ENCODE peak calls at places on chromosome 18, in four cellular contexts. One of them, this sample, is unnamed.

GRCh38 chr18:74963820-74964446 is 245.0 kb downstream of the PTGR3 start:
- DNase-seq in GM12878: no peak
- DNase-seq in K562: peak
- DNase-seq in H1: peak
- DNase-seq in this sample: peak

GRCh38 chr18:62524443-62525200 is 1.8 kb downstream of the ZCCHC2 start:
- DNase-seq in GM12878: no peak
- DNase-seq in K562: peak
- DNase-seq in H1: no peak
- DNase-seq in this sample: no peak

GRCh38 chr18:49135871-49136270 is 185.1 kb upstream of the SMAD7 start:
- DNase-seq in GM12878: no peak
- DNase-seq in K562: no peak
- DNase-seq in H1: no peak
- DNase-seq in this sample: peak

GRCh38 chr18:3690682-3691066 is 240.7 kb downstream of the TGIF1 start:
- DNase-seq in GM12878: no peak
- DNase-seq in K562: no peak
- DNase-seq in H1: no peak
- DNase-seq in this sample: no peak

GRCh38 chr18:46439037-46439436 is 218.0 kb downstream of the LOXHD1 start:
- DNase-seq in GM12878: no peak
- DNase-seq in K562: no peak
- DNase-seq in H1: no peak
- DNase-seq in this sample: no peak

GRCh38 chr18:78805840-78806239 is 173.8 kb upstream of the SALL3 start:
- DNase-seq in GM12878: no peak
- DNase-seq in K562: no peak
- DNase-seq in H1: no peak
- DNase-seq in this sample: no peak

GRCh38 chr18:77346446-77346845 is 96.8 kb downstream of the GALR1 start:
- DNase-seq in GM12878: no peak
- DNase-seq in K562: no peak
- DNase-seq in H1: no peak
- DNase-seq in this sample: no peak

GRCh38 chr18:54222922-54223567 is 1.4 kb downstream of the MBD2 start:
- DNase-seq in GM12878: peak
- DNase-seq in K562: no peak
- DNase-seq in H1: no peak
- DNase-seq in this sample: peak

GRCh38 chr18:8003878-8004675 is 437.0 kb downstream of the PTPRM start:
- DNase-seq in GM12878: no peak
- DNase-seq in K562: no peak
- DNase-seq in H1: no peak
- DNase-seq in this sample: no peak

GRCh38 chr18:8536226-8536625 is 73.0 kb upstream of the RAB12 start:
- DNase-seq in GM12878: no peak
- DNase-seq in K562: no peak
- DNase-seq in H1: no peak
- DNase-seq in this sample: no peak

GRCh38 chr18:48061781-48062570 is 131.5 kb upstream of the SMAD2 start:
- DNase-seq in GM12878: no peak
- DNase-seq in K562: no peak
- DNase-seq in H1: no peak
- DNase-seq in this sample: no peak

DNA sequence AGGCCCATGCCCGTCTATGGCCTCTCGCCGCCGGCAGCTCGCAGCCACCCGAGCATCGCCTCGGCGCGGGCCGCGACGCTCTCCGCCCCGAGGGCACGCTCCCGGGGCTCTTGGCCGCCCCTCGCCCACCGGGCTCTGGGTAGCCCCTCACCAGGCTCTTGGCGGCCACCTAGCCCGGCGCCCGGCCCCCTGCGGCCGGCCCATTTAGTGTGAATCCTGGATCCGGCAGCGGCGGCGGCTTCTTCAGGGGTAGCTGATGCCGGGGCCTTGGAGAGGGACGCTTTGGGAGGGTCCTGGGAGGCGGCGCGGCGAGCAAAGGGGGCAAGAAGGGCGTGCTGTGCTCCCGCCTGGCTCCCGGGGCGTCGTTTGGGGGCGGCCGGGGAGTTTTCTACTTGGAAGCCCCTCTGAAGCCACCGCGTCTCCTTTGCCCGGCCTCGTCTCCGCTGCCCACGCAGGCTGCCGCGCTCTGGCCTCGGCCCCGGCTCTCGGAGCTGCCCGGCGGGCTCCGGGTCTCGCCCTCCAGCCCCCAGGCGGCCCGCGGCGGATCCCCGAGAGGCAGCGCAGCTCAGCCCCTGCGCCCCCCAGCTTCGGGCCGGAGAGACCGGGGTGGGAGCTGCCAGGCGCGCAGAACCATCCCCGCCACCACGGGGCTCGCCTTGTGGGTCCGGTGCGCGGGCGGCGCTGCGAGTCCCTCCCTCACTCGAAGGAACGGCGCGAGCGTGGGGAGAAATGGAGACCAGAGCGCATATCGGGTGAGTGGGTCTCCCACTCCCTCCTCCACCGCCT is 521 bp downstream of the PIEZO2 start:
- DNase-seq in GM12878: no peak
- DNase-seq in K562: no peak
- DNase-seq in H1: no peak
- DNase-seq in this sample: no peak
- TF ChIP-seq BRCA1 in GM12878: no peak
- TF ChIP-seq BRCA1 in K562: no peak
- TF ChIP-seq BRCA1 in H1: no peak
- TF ChIP-seq BRCA1 in this sample: no peak

GRCh38 chr18:70423988-70424387 is 135.1 kb downstream of the SOCS6 start:
- DNase-seq in GM12878: no peak
- DNase-seq in K562: no peak
- DNase-seq in H1: no peak
- DNase-seq in this sample: no peak
- TF ChIP-seq JUND in GM12878: no peak
- TF ChIP-seq JUND in K562: no peak
- TF ChIP-seq JUND in H1: no peak
- TF ChIP-seq JUND in this sample: no peak

DNA sequence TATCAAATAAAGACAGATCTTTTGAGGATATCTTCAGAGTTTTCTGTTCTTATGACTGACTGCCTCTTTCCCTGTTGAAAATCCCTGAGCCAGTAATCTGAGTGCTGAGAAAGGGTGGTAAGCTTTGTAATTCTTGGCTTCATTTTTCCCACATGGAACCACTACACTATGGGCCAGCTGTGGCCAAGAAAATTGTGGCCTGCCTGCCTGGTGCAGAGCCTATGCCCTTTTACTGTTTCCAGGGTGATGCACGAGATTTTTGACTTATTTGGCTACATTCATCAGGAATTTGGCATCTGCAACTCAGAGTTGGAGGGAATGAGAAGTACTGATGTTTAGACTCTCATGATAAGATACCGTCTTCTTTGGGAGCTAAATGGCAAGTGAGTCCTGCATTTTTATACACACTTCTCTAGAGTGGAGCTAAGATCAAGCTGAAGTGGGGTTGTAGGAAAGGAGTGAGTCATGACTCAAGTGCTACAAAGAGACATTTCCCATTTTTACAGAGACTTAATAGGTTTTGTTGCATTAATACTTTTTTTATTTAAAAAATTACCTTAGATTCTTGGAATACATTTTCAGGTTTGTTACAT is 328.2 kb upstream of the CDH7 start:
- DNase-seq in GM12878: no peak
- DNase-seq in K562: no peak
- DNase-seq in H1: no peak
- DNase-seq in this sample: no peak
- TF ChIP-seq BRCA1 in GM12878: no peak
- TF ChIP-seq BRCA1 in K562: no peak
- TF ChIP-seq BRCA1 in H1: no peak
- TF ChIP-seq BRCA1 in this sample: no peak

GRCh38 chr18:79933765-79934164 is 17.7 kb downstream of the SLC66A2 start:
- DNase-seq in GM12878: no peak
- DNase-seq in K562: no peak
- DNase-seq in H1: no peak
- DNase-seq in this sample: peak

GRCh38 chr18:79935098-79935480 is 16.4 kb downstream of the SLC66A2 start:
- DNase-seq in GM12878: no peak
- DNase-seq in K562: no peak
- DNase-seq in H1: no peak
- DNase-seq in this sample: no peak

GRCh38 chr18:79935925-79936324 is 15.5 kb downstream of the SLC66A2 start:
- DNase-seq in GM12878: no peak
- DNase-seq in K562: no peak
- DNase-seq in H1: no peak
- DNase-seq in this sample: no peak

GRCh38 chr18:79935499-79935898 is 16.0 kb downstream of the SLC66A2 start:
- DNase-seq in GM12878: no peak
- DNase-seq in K562: no peak
- DNase-seq in H1: no peak
- DNase-seq in this sample: no peak

GRCh38 chr18:79934311-79935097 is 16.9 kb downstream of the SLC66A2 start:
- DNase-seq in GM12878: no peak
- DNase-seq in K562: no peak
- DNase-seq in H1: no peak
- DNase-seq in this sample: peak
- TF ChIP-seq JUND in GM12878: no peak
- TF ChIP-seq JUND in K562: no peak
- TF ChIP-seq JUND in H1: no peak
- TF ChIP-seq JUND in this sample: no peak

GRCh38 chr18:12036201-12036751 is 55.0 kb downstream of the IMPA2 start:
- DNase-seq in GM12878: no peak
- DNase-seq in K562: no peak
- DNase-seq in H1: no peak
- DNase-seq in this sample: no peak

GRCh38 chr18:12032786-12033642 is 51.7 kb downstream of the IMPA2 start:
- DNase-seq in GM12878: no peak
- DNase-seq in K562: no peak
- DNase-seq in H1: no peak
- DNase-seq in this sample: no peak

GRCh38 chr18:12033643-12034025 is 52.3 kb downstream of the IMPA2 start:
- DNase-seq in GM12878: no peak
- DNase-seq in K562: no peak
- DNase-seq in H1: no peak
- DNase-seq in this sample: no peak

GRCh38 chr18:12035481-12035880 is 54.2 kb downstream of the IMPA2 start:
- DNase-seq in GM12878: no peak
- DNase-seq in K562: no peak
- DNase-seq in H1: no peak
- DNase-seq in this sample: no peak

GRCh38 chr18:12034241-12035100 is 53.2 kb downstream of the IMPA2 start:
- DNase-seq in GM12878: no peak
- DNase-seq in K562: no peak
- DNase-seq in H1: no peak
- DNase-seq in this sample: no peak
- TF ChIP-seq BRCA1 in GM12878: no peak
- TF ChIP-seq BRCA1 in K562: no peak
- TF ChIP-seq BRCA1 in H1: no peak
- TF ChIP-seq BRCA1 in this sample: no peak

This sample was measured in HepG2.